ENCODE peak calls at places on chromosomes 2 and 18, in six cellular contexts. Y is stimulated activated CD4-positive, alpha-beta T cell treated with anti-CD3 and anti-CD28 coated beads, Interleukin-15, amount 100 ng/mL, for 24 hours; W is EH; D is iPS-NIHi11; V is activated naive CD4-positive, alpha-beta T cell treated with anti-CD3 and anti-CD28 coated beads for 36 hours; N is activated CD4-positive, alpha-beta T cell treated with anti-CD3 and anti-CD28 coated beads, Interleukin-2, amount 10 ng/mL, durations not matched to agents 7 days and 5 days. C is an unnamed sample.

GRCh38 chr2:114769110-114769509 is 326.7 kb downstream of the DPP10 start:
- DNase-seq in Y (no peak), W (no peak), D (no peak), N (no peak), V (no peak), C (no peak)

GRCh38 chr18:63788447-63789096 is 13.4 kb downstream of the SERPINB7 start:
- DNase-seq in N (peak; percentile 33), V (peak; percentile 81), Y (peak; percentile 73), D (no peak), W (peak; percentile 93), C (no peak)

GRCh38 chr2:176147790-176148496 is 3.4 kb upstream of the HOXD4 start:
- DNase-seq in D (no peak), Y (no peak), W (no peak), V (no peak), N (no peak), C (no peak)

GRCh38 chr18:9095297-9096012 is 7.0 kb upstream of the NDUFV2 start:
- DNase-seq in Y (peak; percentile 68), W (no peak), D (no peak), V (peak; percentile 88), N (peak; percentile 67), C (no peak)

GRCh38 chr2:71254776-71255175 is 27.9 kb upstream of the PAIP2B start:
- DNase-seq in Y (no peak), V (no peak), D (no peak), W (no peak), N (no peak), C (no peak)

GRCh38 chr18:33664528-33664927 is 86.5 kb downstream of the ASXL3 start:
- DNase-seq in Y (no peak), V (no peak), W (no peak), N (no peak), D (no peak), C (no peak)

GRCh38 chr2:70104231-70105111 is 17.2 kb downstream of the PCBP1 start:
- DNase-seq in W (peak; percentile 45), D (peak; percentile 55), N (peak; percentile 45), Y (peak; percentile 57), V (peak; percentile 81), C (peak; percentile 59)

GRCh38 chr2:81234711-81235110 is 930.2 kb upstream of the LRRTM1 start:
- DNase-seq in D (no peak), Y (no peak), V (no peak), W (no peak), N (no peak), C (no peak)

GRCh38 chr2:74658516-74658915 is 4.5 kb downstream of the SEMA4F start:
- DNase-seq in W (peak; percentile 92), N (no peak), V (no peak), Y (no peak), D (no peak), C (no peak)

GRCh38 chr2:237892936-237893595 is 33.6 kb downstream of the RAMP1 start:
- DNase-seq in W (no peak), D (no peak), V (no peak), N (no peak), Y (no peak), C (no peak)